ENCODE peak calls at places on chromosomes 3 and 15, in five cellular contexts. Q is GM12878, U is SK-N-SH, N is H1, J is K562. W is an unnamed sample.

GRCh38 chr3:62529230-62529629 is 155.9 kb upstream of the FEZF2 start:
- DNase-seq in Q (no peak), U (no peak), N (peak), J (peak), W (peak)

GRCh38 chr3:99965077-99965476 is 147.4 kb downstream of the CMSS1 start:
- DNase-seq in Q (no peak), U (no peak), N (no peak), J (no peak), W (no peak)

GRCh38 chr3:53509494-53509893 is 15.1 kb downstream of the CACNA1D start:
- DNase-seq in Q (no peak), U (no peak), N (no peak), J (no peak), W (no peak)

GRCh38 chr15:59069430-59069829 is 35.5 kb upstream of the CCNB2 start:
- DNase-seq in Q (no peak), U (no peak), N (no peak), J (no peak), W (peak)

GRCh38 chr3:29635888-29636287 is 355.0 kb downstream of the RBMS3 start:
- DNase-seq in Q (no peak), U (no peak), N (no peak), J (no peak), W (peak)

GRCh38 chr3:111810909-111811308 is 48.2 kb upstream of the PHLDB2 start:
- DNase-seq in Q (no peak), U (no peak), N (no peak), J (no peak), W (peak)

GRCh38 chr3:13877911-13878710 is 1.8 kb downstream of the WNT7A start:
- DNase-seq in Q (no peak), U (peak), N (no peak), J (peak), W (no peak)

GRCh38 chr3:50100956-50101845 is 12.5 kb downstream of the RBM5 start:
- DNase-seq in Q (no peak), U (no peak), N (no peak), J (no peak), W (no peak)

GRCh38 chr3:170259853-170260386 is 37.7 kb downstream of the PRKCI start:
- DNase-seq in Q (no peak), U (no peak), N (no peak), J (no peak), W (no peak)

GRCh38 chr3:129282727-129283327 is 4.2 kb downstream of the HMCES start:
- DNase-seq in Q (peak), U (no peak), N (no peak), J (no peak), W (peak)

GRCh38 chr3:107285197-107285596 is 92.0 kb upstream of the CCDC54 start:
- DNase-seq in Q (no peak), U (peak), N (peak), J (no peak), W (no peak)

GRCh38 chr3:128107809-128108208 is 15.8 kb downstream of the RUVBL1 start:
- DNase-seq in Q (no peak), U (peak), N (no peak), J (no peak), W (no peak)

GRCh38 chr3:123284399-123285010 is 82.8 kb downstream of the SEC22A start:
- DNase-seq in Q (no peak), U (peak), N (no peak), J (no peak), W (no peak)

GRCh38 chr15:70906842-70907241 is 14.2 kb downstream of the LRRC49 start:
- DNase-seq in Q (no peak), U (no peak), N (no peak), J (no peak), W (no peak)

GRCh38 chr3:188397766-188398705 is 244.1 kb downstream of the LPP start:
- DNase-seq in Q (no peak), U (no peak), N (no peak), J (no peak), W (no peak)

GRCh38 chr3:14203521-14204079 is 25.0 kb downstream of the LSM3 start:
- DNase-seq in Q (no peak), U (peak), N (no peak), J (peak), W (peak)

GRCh38 chr3:119530418-119530817 is 29.0 kb downstream of the CD80 start:
- DNase-seq in Q (no peak), U (no peak), N (no peak), J (no peak), W (no peak)

GRCh38 chr3:171994646-171995441 is 44.5 kb upstream of the FNDC3B start:
- DNase-seq in Q (no peak), U (no peak), N (no peak), J (no peak), W (peak)

GRCh38 chr3:101070260-101071121 is 77.3 kb upstream of the ABI3BP start:
- DNase-seq in Q (peak), U (peak), N (peak), J (peak), W (peak)

GRCh38 chr15:93987068-93987467 is 244.3 kb upstream of the MCTP2 start:
- DNase-seq in Q (no peak), U (no peak), N (no peak), J (no peak), W (no peak)

GRCh38 chr3:128338536-128339400 is 127.9 kb downstream of the DNAJB8 start:
- DNase-seq in Q (no peak), U (no peak), N (no peak), J (peak), W (no peak)

GRCh38 chr3:122969585-122970453 is 57.7 kb downstream of the SEMA5B start:
- DNase-seq in Q (no peak), U (no peak), N (no peak), J (no peak), W (no peak)

GRCh38 chr3:22175899-22176298 is 424.9 kb upstream of the ZNF385D start:
- DNase-seq in Q (no peak), U (peak), N (no peak), J (no peak), W (no peak)

DNA sequence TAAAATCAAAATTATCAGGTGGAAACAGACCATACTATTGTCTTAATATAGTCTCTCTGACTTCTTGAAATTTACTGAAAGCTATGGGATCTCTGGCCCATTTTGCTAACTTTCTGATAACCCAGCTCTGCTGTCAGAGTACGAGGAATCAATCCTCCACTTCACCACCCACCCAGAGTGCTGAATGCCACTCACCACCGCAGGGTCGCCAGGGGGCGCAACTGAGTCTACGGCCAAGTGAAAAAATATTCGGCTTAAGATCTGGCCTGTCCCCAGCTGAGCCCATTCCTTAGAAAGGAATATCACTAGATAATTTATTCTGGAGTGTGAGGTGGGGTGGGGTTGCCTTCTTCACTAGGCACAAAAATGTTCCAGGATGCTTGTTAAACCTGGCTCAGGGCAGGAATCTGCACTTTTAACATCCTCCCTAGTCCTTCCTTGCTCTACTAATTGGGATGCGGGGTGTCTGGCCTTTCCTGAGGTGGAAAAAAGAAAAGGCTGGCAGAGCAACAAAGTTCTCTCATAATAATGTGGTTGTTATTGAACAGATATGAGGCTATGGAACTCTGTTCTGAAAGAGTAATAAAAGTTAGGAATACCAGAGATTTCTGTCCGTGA is 520.6 kb downstream of the MFSD1 start:
- DNase-seq in Q (no peak), U (peak), N (peak), J (peak), W (peak)
- TF ChIP-seq RFX5 in Q (no peak), U (no peak), N (no peak), J (no peak), W (no peak)

GRCh38 chr3:149965278-149965677 is 5.4 kb downstream of the PFN2 start:
- DNase-seq in Q (no peak), U (no peak), N (no peak), J (no peak), W (no peak)
- H3K27ac ChIP-seq in Q (no peak), U (no peak), N (no peak), J (no peak), W (no peak)

GRCh38 chr15:78000089-78000926 is 77.2 kb downstream of the TBC1D2B start:
- DNase-seq in Q (no peak), U (peak), N (peak), J (peak), W (peak)
- TF ChIP-seq SIN3A in Q (no peak), U (no peak), N (peak), J (no peak), W (no peak)

DNA sequence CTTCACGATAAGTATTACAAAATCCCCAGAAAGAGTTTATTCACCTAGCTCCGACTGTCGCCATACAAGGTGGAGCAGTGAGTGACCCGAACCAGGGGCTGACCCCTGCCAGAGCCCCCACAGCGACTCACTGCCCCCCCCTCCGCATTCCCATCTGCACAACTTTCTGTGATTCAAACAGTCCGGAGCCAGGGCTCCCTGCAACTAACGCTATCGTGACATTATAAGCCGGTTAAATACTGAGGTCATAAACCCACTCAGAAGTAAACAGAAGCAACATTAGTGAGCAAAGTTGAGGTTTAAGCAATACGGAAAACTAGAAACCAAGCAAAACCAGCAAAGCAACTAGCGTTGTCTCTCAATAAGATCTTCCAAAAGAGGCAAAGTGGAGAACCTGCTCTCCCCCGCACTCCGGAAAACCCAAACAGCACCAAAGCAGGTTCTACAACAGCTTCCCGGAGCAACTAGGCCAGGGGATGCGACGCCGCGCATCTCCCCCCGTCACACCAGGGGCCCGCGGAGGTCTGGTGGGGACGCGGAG is 642 bp downstream of the SCAP start:
- DNase-seq in Q (no peak), U (peak), N (no peak), J (peak), W (peak)
- TF ChIP-seq RFX5 in Q (no peak), U (no peak), N (no peak), J (no peak), W (no peak)

DNA sequence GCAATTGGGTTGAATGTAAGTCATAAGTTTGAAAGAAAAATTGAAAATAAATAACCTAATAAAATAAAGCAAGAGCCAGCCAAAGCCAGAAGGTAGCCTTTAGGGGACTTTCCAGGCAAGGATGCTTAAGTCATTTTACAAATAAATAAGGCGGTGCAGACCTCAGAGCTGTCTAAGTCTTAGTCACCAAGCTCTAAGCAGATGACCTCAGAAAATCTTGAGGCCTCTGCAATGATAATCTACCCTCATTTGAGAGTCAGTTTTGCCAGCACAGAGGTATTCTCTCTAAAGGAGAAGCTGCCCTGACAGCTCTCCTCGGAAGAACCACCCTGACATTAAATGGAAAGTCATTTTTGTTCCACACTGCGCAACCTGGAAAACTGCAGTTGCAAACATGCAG is 113.9 kb downstream of the OXNAD1 start:
- DNase-seq in Q (no peak), U (no peak), N (no peak), J (no peak), W (no peak)
- H3K27ac ChIP-seq in Q (peak), U (no peak), N (no peak), J (no peak), W (no peak)

GRCh38 chr3:179473565-179473964 is 22.3 kb upstream of the GNB4 start:
- DNase-seq in Q (no peak), U (no peak), N (no peak), J (no peak), W (no peak)
- TF ChIP-seq SIN3A in Q (no peak), U (no peak), N (no peak), J (no peak), W (no peak)

DNA sequence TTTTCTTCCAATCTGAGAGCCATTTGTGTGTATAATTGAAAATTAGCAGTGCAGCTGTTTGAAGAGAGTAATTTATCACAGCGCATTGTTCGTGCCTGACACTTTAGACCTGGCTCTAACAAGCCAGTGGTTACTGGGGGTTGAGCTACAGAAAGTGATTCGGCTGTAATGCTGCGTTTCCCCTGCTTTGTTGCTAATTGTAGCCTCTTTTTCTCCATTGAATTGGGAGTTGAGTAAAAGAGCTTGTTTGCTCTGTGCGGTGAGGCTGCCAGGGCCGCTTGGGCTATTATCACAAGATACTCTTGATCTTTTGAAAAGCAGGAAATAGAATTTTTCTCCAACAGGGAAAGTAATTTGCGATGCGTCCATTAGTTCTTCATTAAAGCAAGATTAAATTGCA is 64.9 kb upstream of the CCDC39 start:
- DNase-seq in Q (no peak), U (peak), N (no peak), J (no peak), W (no peak)
- TF ChIP-seq RFX5 in Q (no peak), U (no peak), N (no peak), J (no peak), W (no peak)